ENCODE peak calls at places on chromosomes 7 and 10, in five cellular contexts. F is HepG2, U is HEK293T, N is GM12878, M is SK-N-SH. R is an unnamed sample.

GRCh38 chr7:91846436-91846835 is 34.1 kb downstream of the MTERF1 start:
- DNase-seq in F (no peak), U (no peak), N (no peak), M (no peak), R (no peak)

GRCh38 chr7:20030915-20031362 is 186.2 kb downstream of the MACC1 start:
- DNase-seq in F (no peak), U (no peak), N (peak; percentile 50), M (no peak), R (no peak)

GRCh38 chr10:84173543-84173942 is at the start of gene GPR15LG:
- DNase-seq in F (no peak), U (no peak), N (no peak), M (no peak), R (no peak)

GRCh38 chr7:47327306-47327697 is 254.6 kb downstream of the TNS3 start:
- DNase-seq in F (no peak), U (no peak), N (no peak), M (peak; percentile 64), R (no peak)

GRCh38 chr7:138475377-138475776 is 15.3 kb downstream of the TRIM24 start:
- DNase-seq in F (no peak), U (no peak), N (no peak), M (no peak), R (no peak)

GRCh38 chr7:115218076-115218475 is 296.2 kb downstream of the MDFIC start:
- DNase-seq in F (no peak), U (no peak), N (no peak), M (no peak), R (no peak)

GRCh38 chr10:62354941-62355340 is 19.2 kb upstream of the ZNF365 start:
- DNase-seq in F (no peak), U (no peak), N (no peak), M (no peak), R (no peak)

GRCh38 chr7:155467846-155468821 is 10.2 kb downstream of the EN2 start:
- DNase-seq in F (no peak), U (no peak), N (no peak), M (peak; percentile 48), R (no peak)

GRCh38 chr7:99694912-99695304 is 15.1 kb upstream of the CYP3A5 start:
- DNase-seq in F (no peak), U (no peak), N (no peak), M (no peak), R (no peak)

GRCh38 chr10:127117125-127117524 is 79.3 kb downstream of the INSYN2A start:
- DNase-seq in F (peak; percentile 12), U (peak; percentile 59), N (no peak), M (no peak), R (peak; percentile 7)

GRCh38 chr7:82264752-82265305 is 178.7 kb downstream of the CACNA2D1 start:
- DNase-seq in F (no peak), U (no peak), N (no peak), M (no peak), R (no peak)

GRCh38 chr10:77159538-77160110 is 478.0 kb downstream of the KCNMA1 start:
- DNase-seq in F (no peak), U (no peak), N (no peak), M (no peak), R (no peak)

GRCh38 chr7:158361326-158361946 is 226.2 kb downstream of the PTPRN2 start:
- DNase-seq in F (no peak), U (no peak), N (no peak), M (no peak), R (no peak)

GRCh38 chr7:159094919-159095915 is 49.5 kb downstream of the VIPR2 start:
- DNase-seq in F (no peak), U (no peak), N (no peak), M (no peak), R (no peak)

GRCh38 chr7:73715648-73716317 is 3.7 kb downstream of the STX1A start:
- DNase-seq in F (peak; percentile 90), U (peak; percentile 64), N (no peak), M (no peak), R (peak; percentile 89)

GRCh38 chr7:14579971-14580370 is 322.6 kb downstream of the DGKB start:
- DNase-seq in F (no peak), U (no peak), N (no peak), M (no peak), R (no peak)

GRCh38 chr7:126445991-126446390 is 806.8 kb downstream of the GRM8 start:
- DNase-seq in F (no peak), U (no peak), N (no peak), M (no peak), R (no peak)

GRCh38 chr7:113828581-113828980 is 90.2 kb downstream of the PPP1R3A start:
- DNase-seq in F (no peak), U (no peak), N (no peak), M (no peak), R (no peak)

GRCh38 chr7:132609222-132609621 is 33.0 kb upstream of the PLXNA4 start:
- DNase-seq in F (no peak), U (no peak), N (no peak), M (no peak), R (no peak)

GRCh38 chr10:91880310-91880709 is 29.0 kb downstream of the FGFBP3 start:
- DNase-seq in F (no peak), U (peak; percentile 22), N (no peak), M (no peak), R (no peak)

GRCh38 chr7:153224890-153225289 is 465.3 kb downstream of the ACTR3B start:
- DNase-seq in F (no peak), U (no peak), N (no peak), M (no peak), R (no peak)

GRCh38 chr10:24568042-24568441 is 155.6 kb downstream of the ARHGAP21 start:
- DNase-seq in F (no peak), U (no peak), N (no peak), M (no peak), R (peak; percentile 23)

GRCh38 chr7:25894902-25895791 is 256.9 kb upstream of the NFE2L3 start:
- DNase-seq in F (no peak), U (peak; percentile 75), N (peak; percentile 63), M (peak; percentile 86), R (peak; percentile 79)

GRCh38 chr7:7795203-7795602 is 76.8 kb upstream of the RPA3 start:
- DNase-seq in F (no peak), U (no peak), N (no peak), M (no peak), R (no peak)

GRCh38 chr7:157397751-157398691 is 61.2 kb downstream of the DNAJB6 start:
- DNase-seq in F (peak; percentile 64), U (peak; percentile 85), N (no peak), M (peak; percentile 86), R (peak; percentile 81)

GRCh38 chr10:97673736-97674525 is 13.1 kb downstream of the AVPI1 start:
- DNase-seq in F (no peak), U (no peak), N (no peak), M (no peak), R (peak; percentile 73)

GRCh38 chr7:78770422-78771410 is 682.8 kb downstream of the MAGI2 start:
- DNase-seq in F (no peak), U (peak; percentile 12), N (no peak), M (peak; percentile 47), R (no peak)

GRCh38 chr7:78125884-78126283 is 327.3 kb downstream of the PHTF2 start:
- DNase-seq in F (peak; percentile 58), U (no peak), N (no peak), M (no peak), R (no peak)

GRCh38 chr7:49001610-49002033 is 77.3 kb downstream of the CDC14C start:
- DNase-seq in F (peak; percentile 20), U (peak; percentile 13), N (peak; percentile 24), M (peak; percentile 41), R (peak; percentile 17)

GRCh38 chr10:89555688-89556445 is 20.5 kb upstream of the SLC16A12 start:
- DNase-seq in F (no peak), U (no peak), N (no peak), M (no peak), R (no peak)
- TF ChIP-seq FOXM1 in F (no peak), U (no peak), N (no peak), M (no peak), R (no peak)

GRCh38 chr7:121343302-121343701 is 14.5 kb downstream of the WNT16 start:
- DNase-seq in F (no peak), U (no peak), N (no peak), M (no peak), R (no peak)
- TF ChIP-seq FOXM1 in F (no peak), U (no peak), N (no peak), M (no peak), R (no peak)

DNA sequence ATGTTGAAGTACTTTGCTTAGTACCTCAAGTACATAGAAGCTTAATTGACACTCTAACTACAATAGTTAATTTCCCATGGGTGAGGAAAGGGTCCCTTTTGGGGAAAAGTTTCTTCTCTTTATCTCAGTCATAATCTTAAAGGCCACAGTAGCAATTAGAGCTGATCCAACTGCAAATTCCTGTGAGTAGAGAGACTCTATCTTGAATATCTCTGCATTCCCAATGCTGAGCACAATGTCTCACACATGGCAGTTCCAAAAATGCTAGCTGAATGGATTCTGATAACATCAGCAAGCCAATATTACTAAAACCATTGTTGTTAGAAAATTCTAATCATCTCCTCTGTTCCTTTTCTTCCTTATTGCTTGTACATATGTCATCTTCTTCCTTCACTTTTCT is 227.1 kb downstream of the RELN start:
- DNase-seq in F (no peak), U (no peak), N (no peak), M (no peak), R (no peak)
- TF ChIP-seq FOXM1 in F (no peak), U (no peak), N (no peak), M (no peak), R (no peak)

DNA sequence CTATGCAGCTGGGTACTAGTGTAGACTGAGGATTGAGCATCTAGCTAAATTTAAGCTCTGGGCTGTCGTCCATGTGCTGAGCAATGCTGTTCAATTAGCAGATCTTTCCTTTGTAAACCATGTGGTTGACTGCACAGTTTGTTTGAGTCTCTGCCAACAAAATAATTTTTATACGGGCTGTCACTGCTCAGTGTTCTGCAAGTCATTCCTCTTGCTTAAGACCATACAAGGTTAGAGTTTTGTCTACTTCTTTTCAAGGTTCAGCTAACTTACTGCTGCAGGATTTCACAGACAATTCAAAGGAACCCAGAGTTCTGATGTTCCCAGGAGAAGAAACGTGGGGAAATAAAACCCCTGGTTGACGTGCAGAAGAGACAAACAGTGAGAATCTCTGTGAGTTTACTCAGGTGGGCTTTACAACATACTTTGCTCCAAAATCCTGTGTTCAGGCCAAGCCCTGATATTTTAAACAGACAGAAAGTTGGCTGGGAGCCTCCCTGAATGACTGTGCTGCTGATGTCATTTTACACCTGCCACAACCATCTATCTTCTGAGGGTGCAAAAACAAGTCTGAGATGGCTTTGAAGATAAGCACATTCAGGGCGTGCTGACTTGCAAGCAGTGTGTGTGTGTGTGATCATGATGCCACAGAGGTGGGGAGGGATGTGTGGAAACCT is 177.1 kb upstream of the SVIL start:
- DNase-seq in F (no peak), U (no peak), N (no peak), M (peak; percentile 25), R (peak; percentile 6)
- TF ChIP-seq FOXM1 in F (no peak), U (no peak), N (no peak), M (peak; percentile 83), R (no peak)

DNA sequence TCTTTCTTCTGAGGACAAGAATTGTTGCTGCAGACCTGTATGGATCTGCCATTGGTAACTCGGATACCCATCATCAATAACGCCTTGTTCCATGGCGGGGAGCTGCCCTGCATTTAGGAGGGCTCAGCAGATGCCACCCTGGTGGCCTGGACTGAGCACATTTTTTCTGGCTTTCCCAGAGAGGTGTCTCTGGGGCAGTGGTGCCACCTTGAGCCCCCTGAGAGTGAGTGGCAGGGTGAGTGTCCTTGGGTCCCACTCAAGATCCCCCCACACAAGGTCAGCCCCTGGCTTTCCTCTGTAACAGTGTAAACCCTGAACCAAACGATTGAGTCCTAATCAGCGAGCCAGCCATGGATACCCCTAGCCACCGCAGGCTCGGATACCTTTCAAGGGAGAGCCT is 258.6 kb downstream of the GLRX3 start:
- DNase-seq in F (no peak), U (no peak), N (no peak), M (no peak), R (no peak)
- TF ChIP-seq FOXM1 in F (no peak), U (no peak), N (no peak), M (no peak), R (no peak)

R was measured in K562.